ENCODE peak calls at places on chromosome 12, in five cellular contexts. S is endothelial cell of umbilical vein, O is H9, C is right atrium auricular region, R is tibial artery. X is an unnamed sample.

GRCh38 chr12:109053382-109054123 is 1.2 kb downstream of the USP30 start:
- DNase-seq in S (no peak), O (no peak), C (no peak), R (no peak), X (no peak)

GRCh38 chr12:6336079-6336858 is 5.6 kb downstream of the TNFRSF1A start:
- DNase-seq in S (peak; percentile 99), O (peak; percentile 99), C (peak; percentile 96), R (peak; percentile 95), X (peak; percentile 87)

GRCh38 chr12:128727461-128727860 is 96.3 kb downstream of the SLC15A4 start:
- DNase-seq in S (no peak), O (no peak), C (no peak), R (no peak), X (no peak)

GRCh38 chr12:1919284-1919683 is 832 bp upstream of the CACNA2D4 start:
- DNase-seq in S (no peak), O (peak; percentile 12), C (no peak), R (no peak), X (peak; percentile 34)

GRCh38 chr12:130335517-130336392 is 1.9 kb upstream of the PIWIL1 start:
- DNase-seq in S (peak; percentile 46), O (no peak), C (no peak), R (no peak), X (no peak)

GRCh38 chr12:115384391-115384790 is 700.4 kb upstream of the TBX3 start:
- DNase-seq in S (no peak), O (no peak), C (no peak), R (no peak), X (no peak)

GRCh38 chr12:70176290-70176689 is 66.9 kb upstream of the CNOT2 start:
- DNase-seq in S (no peak), O (no peak), C (no peak), R (no peak), X (no peak)

GRCh38 chr12:47270782-47271664 is 191.3 kb upstream of the AMIGO2 start:
- DNase-seq in S (no peak), O (no peak), C (no peak), R (no peak), X (no peak)

GRCh38 chr12:116370004-116370404 is 92.5 kb upstream of the MED13L start:
- DNase-seq in S (no peak), O (no peak), C (no peak), R (no peak), X (no peak)

GRCh38 chr12:103969391-103969790 is 3.7 kb downstream of the TDG start:
- DNase-seq in S (no peak), O (no peak), C (no peak), R (no peak), X (no peak)

GRCh38 chr12:72622556-72622955 is 350.4 kb downstream of the TRHDE start:
- DNase-seq in S (no peak), O (no peak), C (no peak), R (no peak), X (no peak)

GRCh38 chr12:50537538-50537919 is 32.7 kb downstream of the DIP2B start:
- DNase-seq in S (no peak), O (no peak), C (no peak), R (no peak), X (no peak)

GRCh38 chr12:114167431-114167830 is 201.3 kb upstream of the RBM19 start:
- DNase-seq in S (no peak), O (no peak), C (no peak), R (no peak), X (no peak)

GRCh38 chr12:109445224-109445623 is 31.9 kb downstream of the KCTD10 start:
- DNase-seq in S (no peak), O (no peak), C (no peak), R (no peak), X (no peak)

GRCh38 chr12:119699199-119699765 is 31.3 kb downstream of the PRKAB1 start:
- DNase-seq in S (no peak), O (no peak), C (no peak), R (no peak), X (no peak)

GRCh38 chr12:4307593-4308333 is 13.2 kb upstream of the TIGAR start:
- DNase-seq in S (peak; percentile 71), O (peak; percentile 98), C (peak; percentile 74), R (peak; percentile 42), X (peak; percentile 78)

GRCh38 chr12:123952037-123952436 is 20.6 kb downstream of the CCDC92 start:
- DNase-seq in S (peak; percentile 43), O (no peak), C (no peak), R (no peak), X (no peak)

GRCh38 chr12:49058366-49059062 is 2.1 kb downstream of the KMT2D start:
- DNase-seq in S (no peak), O (no peak), C (no peak), R (no peak), X (no peak)

GRCh38 chr12:130832561-130833209 is 6.4 kb downstream of the STX2 start:
- DNase-seq in S (no peak), O (peak; percentile 30), C (no peak), R (no peak), X (no peak)

GRCh38 chr12:107749094-107749493 is 11.8 kb downstream of the PRDM4 start:
- DNase-seq in S (peak; percentile 42), O (no peak), C (no peak), R (no peak), X (no peak)

GRCh38 chr12:95204141-95204866 is 13.0 kb downstream of the FGD6 start:
- DNase-seq in S (peak; percentile 85), O (peak; percentile 80), C (peak; percentile 69), R (no peak), X (peak; percentile 74)

GRCh38 chr12:113142886-113143329 is 6.6 kb upstream of the CFAP73 start:
- DNase-seq in S (no peak), O (no peak), C (no peak), R (no peak), X (no peak)

GRCh38 chr12:109737631-109738030 is 24.0 kb downstream of the FAM222A start:
- DNase-seq in S (no peak), O (no peak), C (no peak), R (no peak), X (no peak)

GRCh38 chr12:56602239-56602638 is 27.9 kb downstream of the BAZ2A start:
- DNase-seq in S (no peak), O (no peak), C (no peak), R (no peak), X (no peak)

GRCh38 chr12:56599797-56600196 is 30.3 kb downstream of the BAZ2A start:
- DNase-seq in S (no peak), O (no peak), C (no peak), R (no peak), X (no peak)

GRCh38 chr12:56599041-56599440 is 31.1 kb downstream of the BAZ2A start:
- DNase-seq in S (no peak), O (no peak), C (no peak), R (no peak), X (no peak)

GRCh38 chr12:56600753-56601152 is 29.4 kb downstream of the BAZ2A start:
- DNase-seq in S (no peak), O (no peak), C (no peak), R (no peak), X (no peak)

GRCh38 chr12:56601503-56601902 is 28.6 kb downstream of the BAZ2A start:
- DNase-seq in S (peak; percentile 36), O (peak; percentile 52), C (no peak), R (no peak), X (no peak)
- TF ChIP-seq CTCF in S (peak; percentile 36), O (peak; percentile 40), C (no peak), R (no peak), X (no peak)

GRCh38 chr12:67442896-67443295 is 173.7 kb downstream of the CAND1 start:
- DNase-seq in S (no peak), O (no peak), C (no peak), R (no peak), X (no peak)

GRCh38 chr12:67442347-67442841 is 173.2 kb downstream of the CAND1 start:
- DNase-seq in S (no peak), O (no peak), C (no peak), R (no peak), X (no peak)

GRCh38 chr12:67441736-67442346 is 172.7 kb downstream of the CAND1 start:
- DNase-seq in S (peak; percentile 47), O (peak; percentile 87), C (peak; percentile 94), R (peak; percentile 90), X (peak; percentile 90)

GRCh38 chr12:67437011-67437410 is 167.9 kb downstream of the CAND1 start:
- DNase-seq in S (no peak), O (no peak), C (no peak), R (no peak), X (no peak)

GRCh38 chr12:67439611-67440010 is 170.5 kb downstream of the CAND1 start:
- DNase-seq in S (no peak), O (no peak), C (no peak), R (no peak), X (no peak)
- H3K4me1 ChIP-seq in S (no peaks in the 10 kb centered on the region), O (no peaks in the 10 kb centered on the region), C (peaks cover 35% of the 10 kb centered on the region), R (no peaks in the 10 kb centered on the region), X (peaks cover 8% of the 10 kb centered on the region)

DNA sequence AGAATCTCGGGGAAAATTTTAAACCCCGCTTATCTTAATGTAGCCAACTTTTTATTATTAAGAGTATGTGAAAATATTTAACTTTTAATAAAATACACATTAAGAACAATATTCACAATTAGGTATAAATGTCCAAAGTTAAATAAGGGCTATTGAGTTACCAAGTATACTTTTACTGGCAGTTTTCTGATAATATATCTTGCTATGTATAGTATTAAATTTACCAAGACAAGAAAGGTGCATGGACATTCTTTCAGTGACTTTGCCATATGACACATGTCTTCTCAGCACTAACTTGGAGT is 115.4 kb downstream of the MON2 start:
- DNase-seq in S (no peak), O (no peak), C (no peak), R (no peak), X (no peak)
- TF ChIP-seq CTCF in S (no peak), O (no peak), C (no peak), R (no peak), X (no peak)

GRCh38 chr12:105315130-105315529 is 15.4 kb upstream of the C12orf75 start:
- DNase-seq in S (peak; percentile 17), O (no peak), C (no peak), R (no peak), X (no peak)
- H3K4me1 ChIP-seq in S (no peaks in the 10 kb centered on the region), O (no peaks in the 10 kb centered on the region), C (no peaks in the 10 kb centered on the region), R (no peaks in the 10 kb centered on the region), X (peaks cover 11% of the 10 kb centered on the region)

DNA sequence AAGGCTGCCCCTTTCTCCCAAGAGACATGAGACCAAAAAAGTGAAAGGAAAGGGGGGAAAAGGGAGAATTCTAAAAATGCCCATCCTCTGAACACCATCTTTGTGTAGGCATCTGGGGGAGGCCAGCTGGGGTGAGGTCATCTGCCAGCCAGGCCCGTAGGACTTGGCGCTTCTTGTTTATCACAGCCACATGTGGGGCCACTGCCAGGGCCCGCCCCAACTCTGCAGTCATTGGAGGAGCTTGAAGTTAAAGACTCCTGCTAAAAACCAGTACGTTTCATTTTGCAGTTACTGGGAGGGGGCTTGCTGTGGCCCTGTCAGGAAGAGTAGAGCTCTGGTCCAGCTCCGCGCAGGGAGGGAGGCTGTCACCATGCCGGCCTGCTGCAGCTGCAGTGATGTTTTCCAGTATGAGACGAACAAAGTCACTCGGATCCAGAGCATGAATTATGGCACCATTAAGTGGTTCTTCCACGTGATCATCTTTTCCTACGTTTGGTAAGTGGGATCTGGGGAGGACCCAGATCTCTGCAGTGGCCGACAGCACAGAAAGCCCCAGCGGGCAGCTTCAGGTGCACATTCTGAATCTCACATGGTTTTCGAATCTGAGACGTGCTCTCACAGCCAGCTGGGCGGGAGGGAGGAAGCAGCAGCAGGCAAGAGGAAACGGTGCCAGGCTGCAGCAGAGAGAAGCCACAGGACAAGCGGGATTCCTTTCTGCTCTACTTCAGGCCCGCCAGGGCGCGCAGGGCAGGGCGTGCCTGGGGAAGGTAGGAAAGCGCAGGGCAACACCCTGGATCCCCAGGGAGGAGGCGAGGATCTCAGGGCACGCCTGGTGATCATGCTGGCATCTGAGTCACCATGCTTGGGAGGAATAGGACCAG is at the start of gene P2RX7:
- DNase-seq in S (peak; percentile 77), O (peak; percentile 89), C (peak; percentile 82), R (peak; percentile 81), X (peak; percentile 35)
- TF ChIP-seq CTCF in S (no peak), O (peak; percentile 14), C (no peak), R (no peak), X (no peak)